ENCODE peak calls at places on chromosomes 16 and 17, in six cellular contexts. One of them, this sample, is unnamed.
A peak's percentile ranks its signal among the peaks of the same experiment; 100 is the strongest.

GRCh38 chr16:19114359-19115147 is 789 bp downstream of the ITPRIPL2 start:
- DNase-seq in fibroblast of mammary gland: peak; percentile 67
- DNase-seq in IMR-90: peak; percentile 68
- DNase-seq in AG04450: no peak
- DNase-seq in SK-N-SH: peak; percentile 25
- DNase-seq in Calu3: peak; percentile 67
- DNase-seq in this sample: peak; percentile 45

GRCh38 chr17:2688351-2689342 is 22.9 kb downstream of the CLUH start:
- DNase-seq in fibroblast of mammary gland: no peak
- DNase-seq in IMR-90: no peak
- DNase-seq in AG04450: no peak
- DNase-seq in SK-N-SH: peak; percentile 29
- DNase-seq in Calu3: no peak
- DNase-seq in this sample: peak; percentile 70

GRCh38 chr17:29667969-29668368 is 45.3 kb upstream of the CORO6 start:
- DNase-seq in fibroblast of mammary gland: no peak
- DNase-seq in IMR-90: no peak
- DNase-seq in AG04450: no peak
- DNase-seq in SK-N-SH: no peak
- DNase-seq in Calu3: no peak
- DNase-seq in this sample: no peak

GRCh38 chr17:74435775-74436359 is 4.0 kb downstream of the GPRC5C start:
- DNase-seq in fibroblast of mammary gland: no peak
- DNase-seq in IMR-90: no peak
- DNase-seq in AG04450: no peak
- DNase-seq in SK-N-SH: no peak
- DNase-seq in Calu3: no peak
- DNase-seq in this sample: no peak

GRCh38 chr17:2125013-2125535 is 70.2 kb downstream of the HIC1 start:
- DNase-seq in fibroblast of mammary gland: no peak
- DNase-seq in IMR-90: peak; percentile 92
- DNase-seq in AG04450: no peak
- DNase-seq in SK-N-SH: no peak
- DNase-seq in Calu3: no peak
- DNase-seq in this sample: no peak

GRCh38 chr17:8823279-8823678 is 24.1 kb upstream of the MFSD6L start:
- DNase-seq in fibroblast of mammary gland: no peak
- DNase-seq in IMR-90: no peak
- DNase-seq in AG04450: no peak
- DNase-seq in SK-N-SH: no peak
- DNase-seq in Calu3: no peak
- DNase-seq in this sample: no peak

GRCh38 chr16:82506734-82507133 is 120.0 kb upstream of the CDH13 start:
- DNase-seq in fibroblast of mammary gland: no peak
- DNase-seq in IMR-90: peak; percentile 8
- DNase-seq in AG04450: no peak
- DNase-seq in SK-N-SH: no peak
- DNase-seq in Calu3: no peak
- DNase-seq in this sample: no peak

GRCh38 chr16:9119795-9120194 is 28.4 kb downstream of the HAPSTR1 start:
- DNase-seq in fibroblast of mammary gland: peak; percentile 97
- DNase-seq in IMR-90: peak; percentile 84
- DNase-seq in AG04450: peak; percentile 55
- DNase-seq in SK-N-SH: no peak
- DNase-seq in Calu3: no peak
- DNase-seq in this sample: no peak

GRCh38 chr16:88072571-88073001 is 121.4 kb downstream of the BANP start:
- DNase-seq in fibroblast of mammary gland: no peak
- DNase-seq in IMR-90: no peak
- DNase-seq in AG04450: no peak
- DNase-seq in SK-N-SH: no peak
- DNase-seq in Calu3: no peak
- DNase-seq in this sample: peak; percentile 14

GRCh38 chr17:34222732-34223486 is 32.2 kb upstream of the CCL2 start:
- DNase-seq in fibroblast of mammary gland: no peak
- DNase-seq in IMR-90: no peak
- DNase-seq in AG04450: no peak
- DNase-seq in SK-N-SH: no peak
- DNase-seq in Calu3: no peak
- DNase-seq in this sample: no peak

GRCh38 chr16:49500211-49500610 is 126.6 kb downstream of the C16orf78 start:
- DNase-seq in fibroblast of mammary gland: no peak
- DNase-seq in IMR-90: no peak
- DNase-seq in AG04450: no peak
- DNase-seq in SK-N-SH: no peak
- DNase-seq in Calu3: no peak
- DNase-seq in this sample: peak; percentile 20

GRCh38 chr17:55414983-55415382 is 6.7 kb downstream of the MMD start:
- DNase-seq in fibroblast of mammary gland: no peak
- DNase-seq in IMR-90: no peak
- DNase-seq in AG04450: no peak
- DNase-seq in SK-N-SH: no peak
- DNase-seq in Calu3: no peak
- DNase-seq in this sample: no peak

GRCh38 chr17:77604301-77605031 is 354.0 kb upstream of the TNRC6C start:
- DNase-seq in fibroblast of mammary gland: no peak
- DNase-seq in IMR-90: no peak
- DNase-seq in AG04450: no peak
- DNase-seq in SK-N-SH: no peak
- DNase-seq in Calu3: no peak
- DNase-seq in this sample: no peak

GRCh38 chr17:50129946-50130777 is at the start of gene SAMD14:
- DNase-seq in fibroblast of mammary gland: no peak
- DNase-seq in IMR-90: peak; percentile 25
- DNase-seq in AG04450: no peak
- DNase-seq in SK-N-SH: peak; percentile 96
- DNase-seq in Calu3: no peak
- DNase-seq in this sample: peak; percentile 67

GRCh38 chr17:48541574-48542113 is 3.3 kb downstream of the HOXB2 start:
- DNase-seq in fibroblast of mammary gland: peak; percentile 77
- DNase-seq in IMR-90: peak; percentile 69
- DNase-seq in AG04450: no peak
- DNase-seq in SK-N-SH: peak; percentile 44
- DNase-seq in Calu3: no peak
- DNase-seq in this sample: peak; percentile 36

GRCh38 chr17:50893183-50893993 is 27.2 kb upstream of the TOB1 start:
- DNase-seq in fibroblast of mammary gland: peak; percentile 72
- DNase-seq in IMR-90: peak; percentile 52
- DNase-seq in AG04450: no peak
- DNase-seq in SK-N-SH: no peak
- DNase-seq in Calu3: peak; percentile 86
- DNase-seq in this sample: no peak

GRCh38 chr16:21075252-21075651 is 75.4 kb downstream of the DNAH3 start:
- DNase-seq in fibroblast of mammary gland: peak; percentile 38
- DNase-seq in IMR-90: no peak
- DNase-seq in AG04450: no peak
- DNase-seq in SK-N-SH: no peak
- DNase-seq in Calu3: no peak
- DNase-seq in this sample: no peak

GRCh38 chr17:45963889-45964288 is 35.2 kb upstream of the STH start:
- DNase-seq in fibroblast of mammary gland: no peak
- DNase-seq in IMR-90: no peak
- DNase-seq in AG04450: no peak
- DNase-seq in SK-N-SH: no peak
- DNase-seq in Calu3: no peak
- DNase-seq in this sample: no peak

GRCh38 chr16:27355610-27356009 is 41.8 kb downstream of the IL4R start:
- DNase-seq in fibroblast of mammary gland: peak; percentile 56
- DNase-seq in IMR-90: peak; percentile 22
- DNase-seq in AG04450: no peak
- DNase-seq in SK-N-SH: no peak
- DNase-seq in Calu3: peak; percentile 37
- DNase-seq in this sample: no peak
- TF ChIP-seq CTCF in fibroblast of mammary gland: peak; percentile 51
- TF ChIP-seq CTCF in IMR-90: peak; percentile 43
- TF ChIP-seq CTCF in AG04450: peak; percentile 25
- TF ChIP-seq CTCF in SK-N-SH: peak; percentile 50
- TF ChIP-seq CTCF in Calu3: peak; percentile 14
- TF ChIP-seq CTCF in this sample: no peak

GRCh38 chr16:50627419-50627818 is 53.7 kb downstream of the SNX20 start:
- DNase-seq in fibroblast of mammary gland: peak; percentile 21
- DNase-seq in IMR-90: no peak
- DNase-seq in AG04450: no peak
- DNase-seq in SK-N-SH: peak; percentile 42
- DNase-seq in Calu3: peak; percentile 19
- DNase-seq in this sample: peak; percentile 52
- TF ChIP-seq CTCF in fibroblast of mammary gland: peak; percentile 15
- TF ChIP-seq CTCF in IMR-90: no peak
- TF ChIP-seq CTCF in AG04450: peak; percentile 22
- TF ChIP-seq CTCF in SK-N-SH: no peak
- TF ChIP-seq CTCF in Calu3: no peak
- TF ChIP-seq CTCF in this sample: no peak

GRCh38 chr17:44402564-44403172 is 13.2 kb upstream of the ITGA2B start:
- DNase-seq in fibroblast of mammary gland: no peak
- DNase-seq in IMR-90: no peak
- DNase-seq in AG04450: no peak
- DNase-seq in SK-N-SH: no peak
- DNase-seq in Calu3: no peak
- DNase-seq in this sample: no peak

GRCh38 chr17:44398692-44399691 is 9.5 kb upstream of the ITGA2B start:
- DNase-seq in fibroblast of mammary gland: no peak
- DNase-seq in IMR-90: peak; percentile 3
- DNase-seq in AG04450: no peak
- DNase-seq in SK-N-SH: no peak
- DNase-seq in Calu3: no peak
- DNase-seq in this sample: no peak

GRCh38 chr17:44396946-44397345 is 7.5 kb upstream of the ITGA2B start:
- DNase-seq in fibroblast of mammary gland: no peak
- DNase-seq in IMR-90: no peak
- DNase-seq in AG04450: no peak
- DNase-seq in SK-N-SH: no peak
- DNase-seq in Calu3: no peak
- DNase-seq in this sample: no peak

GRCh38 chr17:44397479-44398440 is 8.3 kb upstream of the ITGA2B start:
- DNase-seq in fibroblast of mammary gland: no peak
- DNase-seq in IMR-90: no peak
- DNase-seq in AG04450: no peak
- DNase-seq in SK-N-SH: no peak
- DNase-seq in Calu3: no peak
- DNase-seq in this sample: no peak

DNA sequence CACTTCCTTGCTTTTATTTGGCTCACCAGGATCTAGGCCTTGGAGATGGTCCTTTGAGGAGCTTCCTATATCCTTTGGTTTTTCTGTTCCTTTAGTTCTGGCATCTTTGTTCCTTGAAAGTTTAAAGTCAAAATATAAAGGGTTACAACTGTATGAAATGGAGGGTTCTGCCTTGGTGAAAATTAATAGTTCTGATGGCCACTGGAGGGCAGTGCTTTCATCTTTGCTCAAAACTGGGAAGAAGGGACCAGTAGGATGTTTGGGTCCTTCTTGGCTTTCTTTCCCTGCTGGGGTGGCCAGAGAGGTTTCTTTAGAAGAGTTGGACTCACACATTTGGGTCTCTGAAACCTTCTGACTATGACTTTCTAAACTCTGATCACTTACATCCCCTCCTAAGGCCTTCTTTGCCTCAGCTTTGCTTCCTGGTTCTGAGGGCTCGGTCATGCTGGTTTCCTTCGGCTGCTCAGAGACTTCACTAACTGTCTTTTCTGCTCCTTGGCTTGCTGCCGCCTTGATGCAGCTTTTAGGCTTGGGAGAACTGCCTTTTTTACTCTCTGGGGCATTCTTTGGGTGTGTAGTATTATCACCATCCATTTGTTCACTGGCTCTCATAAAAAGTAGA is 10.9 kb upstream of the ITGA2B start:
- DNase-seq in fibroblast of mammary gland: peak; percentile 36
- DNase-seq in IMR-90: peak; percentile 41
- DNase-seq in AG04450: peak; percentile 7
- DNase-seq in SK-N-SH: no peak
- DNase-seq in Calu3: peak; percentile 26
- DNase-seq in this sample: no peak
- TF ChIP-seq CTCF in fibroblast of mammary gland: peak; percentile 53
- TF ChIP-seq CTCF in IMR-90: peak; percentile 66
- TF ChIP-seq CTCF in AG04450: peak; percentile 64
- TF ChIP-seq CTCF in SK-N-SH: peak; percentile 69
- TF ChIP-seq CTCF in Calu3: no peak
- TF ChIP-seq CTCF in this sample: peak; percentile 35

DNA sequence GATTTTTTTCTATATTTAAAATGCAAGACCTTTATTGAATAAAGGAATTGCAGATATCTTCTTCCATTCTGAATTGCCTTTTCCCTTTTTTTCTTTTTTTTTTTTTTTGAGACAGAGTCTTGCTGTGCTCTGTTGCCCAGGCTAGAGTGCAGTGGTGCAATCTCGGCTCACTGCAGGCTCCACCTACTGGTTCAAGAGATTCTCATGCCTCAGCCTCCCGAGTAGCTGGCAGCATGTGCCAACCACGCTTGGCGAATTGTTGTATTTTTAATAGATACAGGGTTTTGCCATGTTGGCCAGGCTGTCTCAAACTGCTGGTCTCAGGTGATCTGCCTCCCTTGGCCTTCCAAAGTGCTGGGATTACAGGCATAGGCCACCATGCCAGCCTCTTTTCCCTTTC is 151.5 kb downstream of the CEP112 start:
- DNase-seq in fibroblast of mammary gland: no peak
- DNase-seq in IMR-90: no peak
- DNase-seq in AG04450: no peak
- DNase-seq in SK-N-SH: no peak
- DNase-seq in Calu3: peak; percentile 8
- DNase-seq in this sample: no peak
- TF ChIP-seq CTCF in fibroblast of mammary gland: no peak
- TF ChIP-seq CTCF in IMR-90: no peak
- TF ChIP-seq CTCF in AG04450: no peak
- TF ChIP-seq CTCF in SK-N-SH: peak; percentile 26
- TF ChIP-seq CTCF in Calu3: no peak
- TF ChIP-seq CTCF in this sample: no peak

GRCh38 chr17:16304832-16305231 is 48.4 kb downstream of the CENPV start:
- DNase-seq in fibroblast of mammary gland: peak; percentile 51
- DNase-seq in IMR-90: peak; percentile 56
- DNase-seq in AG04450: no peak
- DNase-seq in SK-N-SH: peak; percentile 50
- DNase-seq in Calu3: peak; percentile 15
- DNase-seq in this sample: no peak
- TF ChIP-seq CTCF in fibroblast of mammary gland: peak; percentile 52
- TF ChIP-seq CTCF in IMR-90: peak; percentile 52
- TF ChIP-seq CTCF in AG04450: peak; percentile 72
- TF ChIP-seq CTCF in SK-N-SH: peak; percentile 61
- TF ChIP-seq CTCF in Calu3: peak; percentile 28
- TF ChIP-seq CTCF in this sample: peak; percentile 40

This sample was measured in glutamatergic neuron.